ENCODE peak calls at places on chromosomes 7 and 10, in ten cellular contexts. R is HFFc6; G is naive thymus-derived CD8-positive, alpha-beta T cell; M is LoVo; H is NCI-H1092 treated with DMSO at 0.1 percent for 48 hours; I is NCI-H1105; E is stimulated activated CD4-positive, alpha-beta T cell treated with anti-CD3 and anti-CD28 coated beads, Interleukin-4, amount 100 ng/mL, for 1 hour; U is neural crest cell; V is cardiac muscle cell; N is Daoy. J is an unnamed sample.

GRCh38 chr7:35386816-35387429 is 133.0 kb upstream of the TBX20 start:
- DNase-seq in M (no peak), G (no peak), N (no peak), I (no peak), E (no peak), U (no peak), V (peak; percentile 6), R (no peak), H (no peak), J (no peak)

GRCh38 chr10:114327537-114328277 is 76.6 kb downstream of the AFAP1L2 start:
- DNase-seq in U (no peak), R (no peak), G (no peak), V (no peak), N (no peak), M (no peak), E (no peak), I (no peak), H (no peak), J (no peak)

GRCh38 chr7:80883188-80884025 is 35.4 kb downstream of the SEMA3C start:
- DNase-seq in V (peak; percentile 85), U (no peak), M (peak; percentile 95), H (no peak), R (peak; percentile 100), I (no peak), N (peak; percentile 94), G (no peak), E (no peak), J (no peak)

GRCh38 chr7:45718464-45719330 is 144.5 kb downstream of the ADCY1 start:
- DNase-seq in V (no peak), E (no peak), H (no peak), M (no peak), G (no peak), N (no peak), I (no peak), R (peak; percentile 15), U (no peak), J (no peak)

GRCh38 chr7:37446371-37446770 is 2.3 kb downstream of the ELMO1 start:
- DNase-seq in R (no peak), I (no peak), E (no peak), U (no peak), M (no peak), V (peak; percentile 29), H (no peak), G (no peak), N (peak; percentile 35), J (no peak)

GRCh38 chr7:75055830-75056431 is 17.7 kb downstream of the RCC1L start:
- DNase-seq in H (no peak), V (peak; percentile 84), I (no peak), E (no peak), R (no peak), G (no peak), U (no peak), N (no peak), M (no peak), J (no peak)

GRCh38 chr10:22351131-22351703 is 5.9 kb downstream of the SPAG6 start:
- DNase-seq in E (no peak), G (no peak), V (no peak), M (no peak), N (no peak), R (no peak), H (no peak), U (no peak), I (no peak), J (no peak)

GRCh38 chr7:24812313-24812945 is 55.2 kb upstream of the GSDME start:
- DNase-seq in E (peak; percentile 36), R (no peak), I (peak; percentile 24), U (peak; percentile 64), V (peak; percentile 61), G (peak; percentile 63), H (peak; percentile 27), N (peak; percentile 55), M (peak; percentile 55), J (no peak)

GRCh38 chr7:73704640-73705550 is 14.6 kb downstream of the STX1A start:
- DNase-seq in E (no peak), G (peak; percentile 45), U (no peak), I (no peak), M (no peak), V (peak; percentile 59), N (peak; percentile 98), R (no peak), H (no peak), J (no peak)

GRCh38 chr7:129464194-129464593 is 30.0 kb downstream of the STRIP2 start:
- DNase-seq in G (no peak), H (no peak), M (no peak), N (no peak), V (no peak), E (no peak), R (no peak), I (no peak), U (no peak), J (no peak)

GRCh38 chr7:149774237-149775175 is 1.1 kb upstream of the ZNF467 start:
- DNase-seq in N (peak; percentile 44), U (no peak), H (peak; percentile 12), G (no peak), M (peak; percentile 9), R (no peak), I (no peak), V (peak; percentile 36), E (no peak), J (no peak)

GRCh38 chr10:67618116-67618515 is 77.9 kb downstream of the CTNNA3 start:
- DNase-seq in G (no peak), N (no peak), E (no peak), R (peak; percentile 54), I (no peak), M (no peak), H (no peak), U (no peak), V (no peak), J (no peak)